ENCODE peak calls at places on chromosomes 3 and 15, in six cellular contexts. N is hepatocyte, S is neural progenitor cell, T is HCT116, C is GM23248, A is MM.1S. Z is an unnamed sample.

GRCh38 chr15:68303560-68304436 is 26.3 kb downstream of the FEM1B start:
- DNase-seq in T (no peak), N (no peak), A (no peak), C (peak; percentile 57), S (no peak), Z (peak; percentile 12)

GRCh38 chr15:99264125-99264524 is 12.8 kb downstream of the LRRC28 start:
- DNase-seq in A (no peak), T (no peak), N (no peak), S (no peak), C (no peak), Z (no peak)

GRCh38 chr3:23567917-23568316 is 237.8 kb upstream of the UBE2E1 start:
- DNase-seq in C (peak; percentile 88), N (no peak), T (peak; percentile 36), A (peak; percentile 8), S (no peak), Z (peak; percentile 96)

GRCh38 chr15:53036641-53037040 is 246.5 kb upstream of the ONECUT1 start:
- DNase-seq in C (no peak), S (no peak), N (no peak), T (no peak), A (no peak), Z (no peak)

GRCh38 chr3:49680493-49681231 is 6.5 kb downstream of the APEH start:
- DNase-seq in A (no peak), S (no peak), N (no peak), T (no peak), C (peak; percentile 38), Z (no peak)

GRCh38 chr3:96863129-96863740 is 48.8 kb downstream of the EPHA6 start:
- DNase-seq in N (peak; percentile 72), T (no peak), A (peak; percentile 52), S (peak; percentile 72), C (peak; percentile 56), Z (peak; percentile 63)

GRCh38 chr15:48112242-48112641 is 8.5 kb upstream of the SLC24A5 start:
- DNase-seq in C (peak; percentile 7), A (no peak), S (peak; percentile 73), T (peak; percentile 0), N (peak; percentile 46), Z (peak; percentile 51)

GRCh38 chr3:99681512-99681911 is 43.1 kb downstream of the COL8A1 start:
- DNase-seq in C (no peak), A (peak; percentile 85), N (no peak), S (no peak), T (no peak), Z (no peak)

GRCh38 chr3:73661262-73661661 is 36.5 kb upstream of the PDZRN3 start:
- DNase-seq in S (no peak), A (no peak), N (no peak), C (peak; percentile 91), T (no peak), Z (no peak)

GRCh38 chr3:96813820-96814580 is 394 bp upstream of the EPHA6 start:
- DNase-seq in S (peak; percentile 77), A (peak; percentile 25), T (no peak), N (peak; percentile 85), C (peak; percentile 72), Z (peak; percentile 66)

GRCh38 chr3:168876346-168877035 is 780.8 kb upstream of the GOLIM4 start:
- DNase-seq in C (no peak), N (no peak), T (no peak), A (no peak), S (no peak), Z (peak; percentile 4)

GRCh38 chr3:31094048-31094447 is 199.6 kb upstream of the GADL1 start:
- DNase-seq in N (peak; percentile 36), T (no peak), S (no peak), A (no peak), C (no peak), Z (no peak)

GRCh38 chr3:5644773-5645172 is 457.3 kb downstream of the EDEM1 start:
- DNase-seq in N (no peak), T (no peak), A (no peak), C (no peak), S (no peak), Z (no peak)

GRCh38 chr3:11272913-11273574 is 847 bp downstream of the ATG7 start:
- DNase-seq in A (no peak), S (no peak), T (no peak), N (no peak), C (peak; percentile 60), Z (peak; percentile 51)

GRCh38 chr3:4509983-4510755 is 17.0 kb downstream of the ITPR1 start:
- DNase-seq in A (no peak), S (no peak), T (no peak), N (no peak), C (no peak), Z (no peak)

GRCh38 chr3:86826292-86826691 is 164.7 kb downstream of the VGLL3 start:
- DNase-seq in S (no peak), T (no peak), A (no peak), C (no peak), N (no peak), Z (no peak)

GRCh38 chr15:84586641-84587160 is 14.1 kb upstream of the ZSCAN2 start:
- DNase-seq in S (no peak), N (no peak), A (no peak), C (no peak), T (no peak), Z (no peak)

GRCh38 chr3:13528217-13528801 is 20.6 kb upstream of the FBLN2 start:
- DNase-seq in T (no peak), A (no peak), N (peak; percentile 42), S (peak; percentile 83), C (peak; percentile 46), Z (peak; percentile 62)

GRCh38 chr3:172388412-172389078 is 59.7 kb downstream of the GHSR start:
- DNase-seq in N (no peak), S (no peak), T (no peak), A (no peak), C (no peak), Z (no peak)
- H3K36me3 ChIP-seq in N (no peaks in the 10 kb centered on the region), S (peaks cover 6% of the 10 kb centered on the region), T (no peaks in the 10 kb centered on the region), A (peaks cover 1% of the 10 kb centered on the region), C (peaks cover 9% of the 10 kb centered on the region), Z (no peaks in the 10 kb centered on the region)

DNA sequence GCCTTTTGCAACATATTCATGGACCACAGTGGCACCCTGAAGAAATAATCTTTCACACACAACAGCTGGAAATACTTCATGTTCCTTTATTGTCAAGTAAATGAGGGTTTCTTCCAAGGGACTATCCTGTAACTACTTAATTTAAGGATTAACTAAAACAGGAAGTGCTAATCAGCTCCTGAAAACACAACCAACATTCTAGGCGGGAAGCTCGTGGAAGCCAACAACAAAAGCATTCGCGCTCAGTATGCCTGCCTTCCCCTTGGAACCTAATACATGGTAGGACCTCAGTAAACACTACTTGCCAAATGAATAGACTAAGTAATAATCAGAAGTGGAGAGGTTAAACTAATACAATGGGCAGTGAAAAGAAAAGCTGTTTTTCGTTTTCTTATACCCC is 300.9 kb downstream of the RORA start:
- DNase-seq in A (no peak), T (no peak), N (no peak), C (no peak), S (peak; percentile 49), Z (no peak)
- TF ChIP-seq EZH2phosphoT487 in A (no peak), T (no peak), N (no peak), C (no peak), S (no peak), Z (no peak)

GRCh38 chr3:57923101-57923500 is 85.1 kb upstream of the FLNB start:
- DNase-seq in T (no peak), S (no peak), C (no peak), N (no peak), A (no peak), Z (no peak)

GRCh38 chr3:57929988-57930387 is 78.2 kb upstream of the FLNB start:
- DNase-seq in N (no peak), S (no peak), A (no peak), T (no peak), C (no peak), Z (no peak)

GRCh38 chr3:57927166-57927565 is 81.1 kb upstream of the FLNB start:
- DNase-seq in S (no peak), N (no peak), A (no peak), T (no peak), C (no peak), Z (no peak)

GRCh38 chr3:57928511-57928910 is 79.7 kb upstream of the FLNB start:
- DNase-seq in C (peak; percentile 9), N (no peak), T (no peak), A (no peak), S (no peak), Z (no peak)

GRCh38 chr3:57927916-57928315 is 80.3 kb upstream of the FLNB start:
- DNase-seq in S (no peak), N (no peak), T (no peak), A (no peak), C (peak; percentile 72), Z (no peak)
- H3K36me3 ChIP-seq in S (no peaks in the 10 kb centered on the region), N (no peaks in the 10 kb centered on the region), T (no peaks in the 10 kb centered on the region), A (no peaks in the 10 kb centered on the region), C (no peaks in the 10 kb centered on the region), Z (peaks cover 14% of the 10 kb centered on the region)

GRCh38 chr3:143633816-143634215 is 214.5 kb downstream of the SLC9A9 start:
- DNase-seq in N (no peak), A (no peak), T (no peak), C (no peak), S (no peak), Z (no peak)

GRCh38 chr3:143637133-143637532 is 211.1 kb downstream of the SLC9A9 start:
- DNase-seq in A (no peak), N (no peak), T (no peak), S (no peak), C (peak; percentile 6), Z (no peak)

GRCh38 chr3:143629726-143630125 is 218.5 kb downstream of the SLC9A9 start:
- DNase-seq in N (no peak), T (no peak), S (no peak), C (no peak), A (no peak), Z (no peak)

GRCh38 chr3:143634427-143634826 is 213.8 kb downstream of the SLC9A9 start:
- DNase-seq in C (no peak), S (no peak), T (no peak), N (no peak), A (no peak), Z (no peak)

GRCh38 chr3:143634991-143635390 is 213.3 kb downstream of the SLC9A9 start:
- DNase-seq in A (no peak), T (no peak), N (no peak), S (no peak), C (no peak), Z (no peak)
- TF ChIP-seq EZH2phosphoT487 in A (no peak), T (no peak), N (no peak), S (no peak), C (no peak), Z (no peak)

GRCh38 chr15:41056810-41057209 is 59.3 kb downstream of the INO80 start:
- DNase-seq in T (no peak), A (no peak), N (no peak), S (no peak), C (no peak), Z (no peak)
- H3K36me3 ChIP-seq in T (peaks cover 60% of the 10 kb centered on the region), A (peaks cover 21% of the 10 kb centered on the region), N (peaks cover 6% of the 10 kb centered on the region), S (peaks cover 24% of the 10 kb centered on the region), C (peaks cover 77% of the 10 kb centered on the region), Z (peaks cover 68% of the 10 kb centered on the region)

GRCh38 chr15:91456251-91456718 is 356.2 kb downstream of the SV2B start:
- DNase-seq in A (no peak), C (peak; percentile 14), S (no peak), T (no peak), N (no peak), Z (peak; percentile 89)
- TF ChIP-seq EZH2phosphoT487 in A (no peak), C (no peak), S (no peak), T (no peak), N (no peak), Z (no peak)

GRCh38 chr3:47324278-47324865 is 41.6 kb downstream of the KLHL18 start:
- DNase-seq in A (peak; percentile 65), C (peak; percentile 91), T (peak; percentile 48), N (peak; percentile 89), S (peak; percentile 91), Z (peak; percentile 90)
- H3K36me3 ChIP-seq in A (no peaks in the 10 kb centered on the region), C (peaks cover 8% of the 10 kb centered on the region), T (peaks cover 3% of the 10 kb centered on the region), N (no peaks in the 10 kb centered on the region), S (no peaks in the 10 kb centered on the region), Z (peaks cover 36% of the 10 kb centered on the region)